ENCODE peak calls at places on chromosome 10, in five cellular contexts. X is lower leg skin; O is activated T-helper 9 cell treated with anti-CD3 and anti-CD28 coated beads, Interleukin-2, amount 50 U/mL, for 16 hours; N is H54; P is lower lobe of right lung. U is an unnamed sample.

GRCh38 chr10:91567815-91568214 is 65.1 kb downstream of the PPP1R3C start:
- DNase-seq in P (no peak), X (no peak), N (no peak), O (no peak), U (no peak)

GRCh38 chr10:4688620-4689019 is 137.4 kb upstream of the AKR1E2 start:
- DNase-seq in N (no peak), P (no peak), X (no peak), O (no peak), U (no peak)

GRCh38 chr10:86968271-86968993 is at the start of gene ADIRF:
- DNase-seq in X (peak), N (no peak), O (no peak), P (peak), U (peak)

GRCh38 chr10:132548106-132548823 is 10.7 kb downstream of the INPP5A start:
- DNase-seq in P (no peak), X (no peak), N (no peak), O (no peak), U (peak)

GRCh38 chr10:65827344-65827743 is 1098.5 kb upstream of the LRRTM3 start:
- DNase-seq in N (no peak), O (no peak), P (no peak), X (no peak), U (no peak)

GRCh38 chr10:101938316-101939272 is 95.0 kb upstream of the KCNIP2 start:
- DNase-seq in N (peak), O (no peak), P (no peak), X (no peak), U (no peak)

GRCh38 chr10:57844387-57844998 is 423.2 kb downstream of the IPMK start:
- DNase-seq in P (no peak), O (no peak), X (no peak), N (no peak), U (no peak)

GRCh38 chr10:29841724-29842649 is 207.2 kb upstream of the SVIL start:
- DNase-seq in P (peak), N (no peak), X (peak), O (no peak), U (no peak)

GRCh38 chr10:122531935-122532334 is 28.6 kb upstream of the DMBT1 start:
- DNase-seq in P (no peak), X (no peak), N (no peak), O (no peak), U (no peak)

GRCh38 chr10:83862723-83863122 is 276.6 kb upstream of the GHITM start:
- DNase-seq in X (no peak), N (no peak), P (no peak), O (no peak), U (no peak)

GRCh38 chr10:100814751-100815474 is 69.5 kb downstream of the PAX2 start:
- DNase-seq in P (no peak), X (no peak), O (no peak), N (no peak), U (no peak)

GRCh38 chr10:99993994-99994689 is 15.6 kb downstream of the DNMBP start:
- DNase-seq in X (peak), N (peak), O (peak), P (peak), U (no peak)

GRCh38 chr10:117462816-117463544 is 79.6 kb upstream of the EMX2 start:
- DNase-seq in N (no peak), P (no peak), O (no peak), X (no peak), U (no peak)

GRCh38 chr10:47361293-47361692 is 13.1 kb downstream of the RBP3 start:
- DNase-seq in X (no peak), O (no peak), N (peak), P (no peak), U (peak)

GRCh38 chr10:51073461-51074237 is 638 bp upstream of the PRKG1 start:
- DNase-seq in N (peak), X (no peak), O (no peak), P (no peak), U (peak)

U was measured in kidney.